ENCODE peak calls at places on chromosomes 6 and 20, in seven cellular contexts. Y is adrenal gland, M is sigmoid colon, B is K562, A is heart left ventricle, F is ascending aorta, Q is MM.1S. U is an unnamed sample.

GRCh38 chr6:29651413-29652197 is 5.3 kb upstream of the MOG start:
- DNase-seq in Y (no peak), M (no peak), B (peak; percentile 54), A (no peak), F (no peak), Q (peak; percentile 46), U (no peak)

GRCh38 chr6:54907316-54907715 is 60.7 kb downstream of the FAM83B start:
- DNase-seq in Y (no peak), M (no peak), B (no peak), A (no peak), F (no peak), Q (peak; percentile 41), U (no peak)

GRCh38 chr6:139732451-139732850 is 358.0 kb upstream of the CITED2 start:
- DNase-seq in Y (peak; percentile 41), M (peak; percentile 73), B (no peak), A (no peak), F (no peak), Q (no peak), U (no peak)

GRCh38 chr6:130783416-130784107 is 43.6 kb upstream of the SMLR1 start:
- DNase-seq in Y (no peak), M (no peak), B (no peak), A (no peak), F (no peak), Q (no peak), U (no peak)

GRCh38 chr6:18506387-18507017 is 119.4 kb downstream of the RNF144B start:
- DNase-seq in Y (no peak), M (no peak), B (peak; percentile 34), A (no peak), F (no peak), Q (no peak), U (no peak)

GRCh38 chr6:4274382-4275082 is 139.2 kb upstream of the ECI2 start:
- DNase-seq in Y (no peak), M (no peak), B (peak; percentile 60), A (no peak), F (no peak), Q (no peak), U (no peak)

GRCh38 chr20:8094415-8094818 is 37.6 kb upstream of the PLCB1 start:
- DNase-seq in Y (peak; percentile 81), M (peak; percentile 97), B (no peak), A (peak; percentile 62), F (peak; percentile 70), Q (no peak), U (peak; percentile 68)

GRCh38 chr6:11232968-11233626 is 629 bp upstream of the NEDD9 start:
- DNase-seq in Y (no peak), M (no peak), B (peak; percentile 17), A (no peak), F (no peak), Q (peak; percentile 38), U (no peak)

GRCh38 chr6:97040355-97040860 is 115.9 kb downstream of the KLHL32 start:
- DNase-seq in Y (no peak), M (no peak), B (no peak), A (no peak), F (no peak), Q (no peak), U (no peak)

GRCh38 chr6:111579816-111580215 is 25.9 kb downstream of the TRAF3IP2 start:
- DNase-seq in Y (no peak), M (no peak), B (no peak), A (no peak), F (no peak), Q (no peak), U (no peak)

GRCh38 chr6:107244082-107244741 is 128.9 kb upstream of the BEND3 start:
- DNase-seq in Y (no peak), M (no peak), B (no peak), A (no peak), F (no peak), Q (peak; percentile 30), U (no peak)

GRCh38 chr6:52423971-52424381 is 3.8 kb downstream of the EFHC1 start:
- DNase-seq in Y (no peak), M (no peak), B (no peak), A (peak; percentile 49), F (peak; percentile 73), Q (no peak), U (no peak)

GRCh38 chr20:36571564-36572504 is 1.6 kb upstream of the TGIF2 start:
- DNase-seq in Y (no peak), M (no peak), B (peak; percentile 70), A (no peak), F (no peak), Q (no peak), U (no peak)

GRCh38 chr6:91299544-91300491 is 712.9 kb upstream of the MAP3K7 start:
- DNase-seq in Y (peak; percentile 25), M (peak; percentile 66), B (no peak), A (no peak), F (no peak), Q (no peak), U (no peak)

GRCh38 chr6:91303326-91303725 is 716.5 kb upstream of the MAP3K7 start:
- DNase-seq in Y (no peak), M (no peak), B (no peak), A (no peak), F (no peak), Q (no peak), U (no peak)

GRCh38 chr6:91304506-91304905 is 717.6 kb upstream of the MAP3K7 start:
- DNase-seq in Y (no peak), M (no peak), B (no peak), A (no peak), F (no peak), Q (no peak), U (no peak)

GRCh38 chr6:91298543-91299145 is 711.8 kb upstream of the MAP3K7 start:
- DNase-seq in Y (no peak), M (no peak), B (no peak), A (no peak), F (no peak), Q (no peak), U (no peak)
- H3K27ac ChIP-seq in Y (no peak overlapping the region), M (no peak overlapping the region), B (no peak overlapping the region), A (no peak overlapping the region), F (no peak overlapping the region), Q (no peak overlapping the region), U (no peak overlapping the region)

DNA sequence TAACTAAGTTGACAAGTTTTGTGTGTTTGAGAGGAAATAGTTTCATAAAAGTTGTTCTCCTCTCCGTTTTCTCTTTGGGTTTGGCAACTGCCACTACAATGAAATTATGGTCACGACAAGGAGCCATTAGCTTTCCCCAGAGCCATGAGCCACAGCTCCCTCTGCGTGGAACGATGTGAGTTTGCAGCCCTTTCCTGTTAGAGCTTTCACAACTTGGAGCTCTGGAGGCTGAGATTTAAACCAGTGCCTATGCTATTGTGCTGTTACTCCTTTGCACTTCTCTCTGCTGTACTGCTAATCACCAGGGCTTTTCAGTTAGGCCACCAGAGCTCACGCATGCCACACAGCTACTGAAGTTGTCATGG is 29.3 kb upstream of the TXNDC5 start:
- DNase-seq in Y (no peak), M (no peak), B (no peak), A (no peak), F (no peak), Q (no peak), U (no peak)
- TF ChIP-seq CTCF in Y (no peak), M (no peak), B (no peak), A (no peak), F (no peak), Q (no peak), U (no peak)

GRCh38 chr6:32659856-32660595 is 6.4 kb downstream of the HLA-DQB1 start:
- DNase-seq in Y (no peak), M (no peak), B (no peak), A (no peak), F (no peak), Q (peak; percentile 79), U (no peak)
- H3K4me3 ChIP-seq in Y (no peak overlapping the region), M (no peak overlapping the region), B (no peak overlapping the region), A (no peak overlapping the region), F (no peak overlapping the region), Q (no peak overlapping the region), U (no peak overlapping the region)

DNA sequence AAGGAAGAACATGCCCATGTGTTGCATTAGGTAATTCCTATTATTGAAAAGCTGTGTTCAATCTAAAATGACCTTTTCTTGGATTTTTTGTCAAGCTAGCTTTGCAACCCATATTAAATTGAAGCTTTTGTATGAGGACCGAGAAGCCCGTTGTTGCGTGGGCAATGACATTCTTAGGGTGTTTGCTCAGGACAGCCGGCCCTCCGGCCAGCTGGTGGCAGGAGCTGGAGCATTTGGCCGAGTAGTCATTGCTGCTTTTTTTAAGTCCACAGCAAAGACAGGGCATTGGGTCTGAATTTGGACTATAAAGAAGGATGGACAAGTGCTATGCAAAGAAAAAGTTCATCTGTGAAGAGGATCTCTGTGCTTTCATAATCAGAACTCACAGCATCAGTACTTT is 365.8 kb downstream of the SAMD5 start:
- DNase-seq in Y (no peak), M (no peak), B (no peak), A (no peak), F (no peak), Q (no peak), U (no peak)
- H3K27ac ChIP-seq in Y (no peak overlapping the region), M (no peak overlapping the region), B (no peak overlapping the region), A (no peak overlapping the region), F (no peak overlapping the region), Q (no peak overlapping the region), U (no peak overlapping the region)

GRCh38 chr6:81762132-81762531 is 9.7 kb upstream of the TENT5A start:
- DNase-seq in Y (no peak), M (no peak), B (no peak), A (no peak), F (no peak), Q (no peak), U (no peak)
- TF ChIP-seq CTCF in Y (no peak), M (no peak), B (no peak), A (no peak), F (no peak), Q (no peak), U (no peak)

GRCh38 chr6:145733770-145734169 is 1.6 kb downstream of the EPM2A start:
- DNase-seq in Y (no peak), M (no peak), B (peak; percentile 24), A (no peak), F (no peak), Q (no peak), U (no peak)
- H3K4me3 ChIP-seq in Y (no peak overlapping the region), M (peak overlapping the region; percentile 61), B (peak overlapping the region; percentile 54), A (peak overlapping the region; percentile 64), F (peak overlapping the region; percentile 59), Q (no peak overlapping the region), U (no peak overlapping the region)

DNA sequence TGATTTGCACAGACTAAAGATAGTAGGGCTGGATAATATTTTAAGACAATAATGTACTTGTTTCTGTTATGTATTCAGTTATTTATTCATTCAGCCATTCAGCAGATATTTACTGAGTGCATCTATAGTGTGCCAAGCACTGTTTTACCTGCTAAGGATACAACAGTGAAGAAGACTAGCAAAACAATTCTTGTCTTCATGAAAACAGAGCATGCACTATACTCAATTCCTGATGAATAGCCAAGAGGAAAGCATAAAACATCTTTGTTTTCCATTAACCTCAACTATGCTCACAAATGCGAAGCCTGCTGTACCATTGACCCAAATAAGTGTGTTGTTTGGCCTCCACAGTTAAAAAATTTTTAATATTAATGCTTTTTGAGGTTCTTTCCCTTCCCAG is 436.7 kb downstream of the BCKDHB start:
- DNase-seq in Y (no peak), M (no peak), B (no peak), A (no peak), F (no peak), Q (no peak), U (no peak)
- H3K27ac ChIP-seq in Y (no peak overlapping the region), M (no peak overlapping the region), B (no peak overlapping the region), A (no peak overlapping the region), F (no peak overlapping the region), Q (no peak overlapping the region), U (no peak overlapping the region)

GRCh38 chr6:129432738-129433137 is 277.2 kb downstream of the ARHGAP18 start:
- DNase-seq in Y (no peak), M (no peak), B (peak; percentile 8), A (no peak), F (no peak), Q (no peak), U (no peak)
- TF ChIP-seq CTCF in Y (no peak), M (no peak), B (no peak), A (no peak), F (no peak), Q (peak; percentile 17), U (no peak)